ENCODE peak calls at places on chromosomes 16 and 17, in six cellular contexts. J, V, Q, A, C and B are unnamed samples.

GRCh38 chr16:84874983-84875382 is 55.2 kb downstream of the CRISPLD2 start:
- DNase-seq in J (no peak), V (no peak), Q (no peak), A (no peak), C (no peak), B (no peak)

GRCh38 chr17:31475378-31476162 is 84.1 kb downstream of the RAB11FIP4 start:
- DNase-seq in J (no peak), V (no peak), Q (no peak), A (no peak), C (no peak), B (no peak)

GRCh38 chr17:78022425-78022824 is 63.9 kb downstream of the TNRC6C start:
- DNase-seq in J (no peak), V (no peak), Q (no peak), A (no peak), C (no peak), B (no peak)

GRCh38 chr16:70490261-70490660 is 33.1 kb downstream of the COG4 start:
- DNase-seq in J (peak), V (no peak), Q (no peak), A (no peak), C (no peak), B (no peak)

GRCh38 chr16:51763072-51763658 is 612.1 kb upstream of the SALL1 start:
- DNase-seq in J (no peak), V (no peak), Q (no peak), A (no peak), C (no peak), B (no peak)

GRCh38 chr16:74865922-74866598 is 91.4 kb upstream of the FA2H start:
- DNase-seq in J (peak), V (no peak), Q (no peak), A (no peak), C (no peak), B (no peak)

GRCh38 chr17:9817086-9817485 is 4.8 kb downstream of the GSG1L2 start:
- DNase-seq in J (peak), V (no peak), Q (no peak), A (no peak), C (no peak), B (no peak)

GRCh38 chr17:15738066-15738465 is 6.0 kb downstream of the TBC1D26 start:
- DNase-seq in J (no peak), V (no peak), Q (no peak), A (no peak), C (no peak), B (peak)

GRCh38 chr17:28385037-28385797 is 13.7 kb downstream of the SARM1 start:
- DNase-seq in J (no peak), V (no peak), Q (peak), A (no peak), C (no peak), B (peak)

GRCh38 chr16:85746431-85747227 is 4.3 kb downstream of the C16orf74 start:
- DNase-seq in J (peak), V (no peak), Q (no peak), A (peak), C (no peak), B (no peak)

GRCh38 chr16:52203096-52203495 is 343.8 kb downstream of the TOX3 start:
- DNase-seq in J (peak), V (no peak), Q (no peak), A (no peak), C (no peak), B (no peak)

GRCh38 chr16:22174642-22175041 is 12.3 kb downstream of the SDR42E2 start:
- DNase-seq in J (no peak), V (no peak), Q (no peak), A (no peak), C (no peak), B (no peak)

GRCh38 chr16:84024854-84025253 is 17.7 kb downstream of the SLC38A8 start:
- DNase-seq in J (peak), V (no peak), Q (no peak), A (no peak), C (no peak), B (no peak)

GRCh38 chr17:62740066-62740465 is 68.0 kb downstream of the MARCHF10 start:
- DNase-seq in J (no peak), V (no peak), Q (no peak), A (no peak), C (no peak), B (no peak)

GRCh38 chr16:50747206-50747956 is 5.5 kb downstream of the CYLD start:
- DNase-seq in J (peak), V (no peak), Q (no peak), A (peak), C (no peak), B (no peak)

GRCh38 chr16:77113835-77114234 is 77.2 kb upstream of the MON1B start:
- DNase-seq in J (no peak), V (no peak), Q (no peak), A (no peak), C (no peak), B (no peak)

GRCh38 chr17:43584666-43585102 is 38.5 kb upstream of the ETV4 start:
- DNase-seq in J (peak), V (no peak), Q (no peak), A (no peak), C (no peak), B (no peak)

GRCh38 chr16:85330694-85331188 is 218.5 kb upstream of the CIBAR2 start:
- DNase-seq in J (peak), V (no peak), Q (no peak), A (no peak), C (no peak), B (no peak)

GRCh38 chr16:59369523-59369922 is 635.4 kb upstream of the GOT2 start:
- DNase-seq in J (no peak), V (no peak), Q (no peak), A (no peak), C (no peak), B (no peak)

GRCh38 chr16:59370717-59371116 is 636.6 kb upstream of the GOT2 start:
- DNase-seq in J (no peak), V (no peak), Q (no peak), A (no peak), C (no peak), B (no peak)

GRCh38 chr16:59373632-59374031 is 639.5 kb upstream of the GOT2 start:
- DNase-seq in J (no peak), V (no peak), Q (no peak), A (no peak), C (no peak), B (no peak)

GRCh38 chr16:59368586-59368985 is 634.5 kb upstream of the GOT2 start:
- DNase-seq in J (no peak), V (no peak), Q (no peak), A (no peak), C (no peak), B (no peak)
- H3K4me3 ChIP-seq in J (no peak), V (no peak), Q (no peak), A (no peak), C (no peak), B (no peak)

GRCh38 chr17:63932008-63932561 is at the start of gene CD79B:
- DNase-seq in J (no peak), V (peak), Q (no peak), A (peak), C (no peak), B (no peak)
- H3K4me3 ChIP-seq in J (no peak), V (no peak), Q (peak), A (peak), C (no peak), B (peak)

GRCh38 chr17:1150863-1151685 is 28.7 kb downstream of the ABR start:
- DNase-seq in J (peak), V (no peak), Q (no peak), A (no peak), C (no peak), B (no peak)

GRCh38 chr17:1149869-1150268 is 29.9 kb downstream of the ABR start:
- DNase-seq in J (no peak), V (no peak), Q (no peak), A (no peak), C (no peak), B (no peak)

GRCh38 chr17:1146551-1147265 is 33.1 kb downstream of the ABR start:
- DNase-seq in J (no peak), V (no peak), Q (no peak), A (no peak), C (no peak), B (no peak)

GRCh38 chr17:1145311-1145986 is 34.3 kb downstream of the ABR start:
- DNase-seq in J (no peak), V (no peak), Q (no peak), A (no peak), C (no peak), B (no peak)

DNA sequence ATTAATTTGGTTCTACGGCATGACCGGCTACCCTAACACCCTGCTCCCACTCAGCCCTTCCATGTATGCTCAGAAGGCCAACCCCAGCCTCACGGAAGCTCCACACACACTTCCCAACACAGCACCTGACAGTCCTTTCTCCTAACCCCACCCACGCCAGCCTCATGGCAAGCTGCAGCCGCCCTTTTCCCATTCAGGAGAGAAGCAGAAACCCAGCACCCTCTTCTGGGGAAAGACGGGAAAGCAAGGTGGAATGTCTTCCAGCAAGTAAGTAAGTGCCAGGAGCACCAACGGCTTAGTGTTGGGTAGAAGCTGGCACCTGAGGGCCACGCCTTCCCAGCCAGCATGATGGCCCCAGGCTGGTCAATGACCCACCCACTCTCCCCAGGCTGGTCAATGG is 32.1 kb downstream of the ABR start:
- DNase-seq in J (peak), V (no peak), Q (peak), A (no peak), C (no peak), B (no peak)
- H3K4me3 ChIP-seq in J (no peak), V (no peak), Q (no peak), A (no peak), C (no peak), B (no peak)

GRCh38 chr17:17750881-17751280 is 69.6 kb downstream of the RAI1 start:
- DNase-seq in J (no peak), V (no peak), Q (peak), A (peak), C (no peak), B (no peak)

GRCh38 chr17:17752822-17753448 is 71.7 kb downstream of the RAI1 start:
- DNase-seq in J (no peak), V (no peak), Q (no peak), A (no peak), C (no peak), B (peak)

GRCh38 chr17:17751996-17752821 is 71.0 kb downstream of the RAI1 start:
- DNase-seq in J (peak), V (peak), Q (peak), A (peak), C (peak), B (peak)

GRCh38 chr17:17749921-17750320 is 68.7 kb downstream of the RAI1 start:
- DNase-seq in J (peak), V (peak), Q (peak), A (peak), C (peak), B (no peak)

GRCh38 chr17:17751489-17751995 is 70.3 kb downstream of the RAI1 start:
- DNase-seq in J (no peak), V (no peak), Q (no peak), A (peak), C (no peak), B (no peak)
- H3K4me3 ChIP-seq in J (peak), V (peak), Q (peak), A (peak), C (peak), B (peak)

DNA sequence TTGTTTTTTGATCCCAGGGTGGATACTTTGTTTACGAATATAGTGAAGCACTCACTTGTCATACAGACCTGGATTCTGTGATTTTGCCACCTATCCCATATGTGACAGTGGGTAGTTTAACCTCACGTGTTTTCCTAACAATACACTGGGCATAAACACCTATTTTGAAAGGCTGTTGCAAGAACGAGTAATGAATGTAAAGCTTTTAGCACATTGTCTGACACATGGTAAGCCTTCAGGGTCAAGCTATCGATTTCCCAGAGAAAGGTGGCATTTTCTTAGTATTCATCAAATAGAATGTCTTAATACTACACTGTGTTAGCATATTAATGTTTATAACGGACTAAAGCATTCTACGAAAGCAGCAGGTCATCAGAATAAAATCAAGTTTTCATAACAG is 1.9 kb downstream of the CHTF8 start:
- DNase-seq in J (no peak), V (no peak), Q (no peak), A (no peak), C (no peak), B (no peak)
- H3K4me3 ChIP-seq in J (peak), V (no peak), Q (no peak), A (peak), C (no peak), B (peak)

DNA sequence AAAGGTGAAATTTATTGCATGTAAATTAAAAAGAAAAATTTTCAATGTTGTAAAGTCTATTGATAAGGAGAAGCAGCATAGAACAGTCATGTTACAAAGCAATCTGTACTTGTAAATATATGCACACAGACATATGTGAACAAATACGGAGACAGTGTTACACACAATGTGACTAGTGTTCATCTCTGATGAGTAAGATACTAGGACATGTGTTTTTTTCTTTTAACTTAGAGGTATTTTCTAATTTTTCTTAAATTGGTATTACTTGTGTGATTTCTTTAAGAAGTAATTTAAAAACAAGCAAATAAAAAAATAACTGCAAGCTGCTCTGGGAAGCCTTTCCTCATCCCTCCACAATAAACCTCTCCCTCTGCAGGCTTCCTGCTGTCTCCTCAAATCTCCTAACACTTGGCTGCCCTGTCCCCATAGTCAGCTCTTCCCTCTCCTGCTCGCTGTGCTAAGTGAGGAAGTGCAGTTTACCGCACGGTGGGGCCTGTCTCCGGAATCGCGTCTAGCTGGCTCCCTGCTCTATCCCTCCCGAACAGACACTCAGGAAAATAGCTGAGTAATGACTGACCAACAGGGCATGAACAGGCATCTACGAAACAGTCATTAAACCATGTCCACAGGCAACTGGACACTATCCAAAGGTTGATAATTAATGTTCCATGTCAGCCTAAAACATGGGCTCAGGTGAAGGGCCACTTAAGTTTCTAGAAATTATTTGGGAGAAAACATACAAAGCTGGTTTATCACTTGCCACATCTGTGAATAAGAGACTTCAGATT is 35.9 kb downstream of the CMTM4 start:
- DNase-seq in J (peak), V (peak), Q (peak), A (no peak), C (peak), B (no peak)
- H3K4me3 ChIP-seq in J (no peak), V (no peak), Q (no peak), A (no peak), C (no peak), B (no peak)

GRCh38 chr17:72699566-72699965 is 392.9 kb downstream of the SLC39A11 start:
- DNase-seq in J (peak), V (peak), Q (no peak), A (no peak), C (no peak), B (no peak)

GRCh38 chr17:72700226-72700625 is 392.3 kb downstream of the SLC39A11 start:
- DNase-seq in J (no peak), V (no peak), Q (no peak), A (no peak), C (no peak), B (no peak)

GRCh38 chr17:72702136-72702735 is 390.3 kb downstream of the SLC39A11 start:
- DNase-seq in J (peak), V (no peak), Q (no peak), A (no peak), C (no peak), B (no peak)

GRCh38 chr17:72705905-72706395 is 386.5 kb downstream of the SLC39A11 start:
- DNase-seq in J (no peak), V (no peak), Q (no peak), A (peak), C (no peak), B (no peak)

GRCh38 chr17:72702998-72703397 is 389.5 kb downstream of the SLC39A11 start:
- DNase-seq in J (peak), V (no peak), Q (no peak), A (no peak), C (no peak), B (no peak)
- H3K4me3 ChIP-seq in J (no peak), V (no peak), Q (no peak), A (no peak), C (no peak), B (no peak)

DNA sequence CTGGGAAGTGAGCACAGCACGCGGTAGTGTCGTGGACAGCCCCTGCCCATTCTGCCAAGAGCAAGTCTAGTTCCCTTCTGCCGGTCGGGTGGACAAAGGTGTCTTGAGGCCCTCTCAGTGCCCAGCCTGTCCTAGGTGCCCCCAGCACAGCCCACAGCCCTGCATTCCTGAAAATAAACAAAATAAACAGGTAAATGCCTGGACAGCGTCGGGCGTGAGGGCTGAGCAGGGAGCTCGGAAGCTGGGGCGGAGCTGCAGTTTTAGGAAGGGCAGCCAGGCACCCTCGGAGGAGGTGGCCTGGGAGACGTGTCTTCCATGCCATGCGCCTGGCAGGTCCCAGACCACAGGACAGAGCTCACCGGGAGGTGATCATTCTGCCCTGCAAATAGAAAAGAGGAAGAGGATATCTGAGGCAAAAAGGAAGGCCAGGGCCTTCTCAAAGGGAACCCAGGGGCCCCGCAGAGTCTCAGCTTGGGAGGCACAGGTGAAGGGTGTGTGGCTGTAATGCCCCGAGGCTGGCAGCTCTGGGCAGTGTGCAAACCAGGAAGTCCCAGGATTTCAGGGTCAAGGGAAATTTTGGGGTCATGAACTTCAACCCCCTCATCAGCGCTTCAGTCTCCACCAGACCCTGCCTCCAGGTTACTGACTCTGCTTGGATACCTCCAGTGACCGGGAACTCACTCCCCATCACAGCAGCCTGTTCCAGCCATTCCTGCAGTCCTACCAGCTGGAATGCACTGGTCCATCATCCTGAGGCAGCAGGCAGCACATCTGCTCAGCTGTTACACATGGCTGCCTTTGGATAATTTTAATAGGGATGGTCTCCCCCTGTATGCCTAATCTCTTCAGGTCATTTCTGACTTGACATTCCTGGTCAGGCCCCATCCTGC is 1.7 kb downstream of the ZNF469 start:
- DNase-seq in J (no peak), V (peak), Q (no peak), A (no peak), C (no peak), B (no peak)
- H3K4me3 ChIP-seq in J (peak), V (no peak), Q (no peak), A (no peak), C (no peak), B (peak)